ENCODE peak calls at places on chromosomes 2 and 18, in six cellular contexts. Z is mesenchymal stem cell, L is IMR-90, E is H1, X is H9, Q is neuronal stem cell. H is an unnamed sample.

GRCh38 chr2:224952942-224953657 is 89.2 kb downstream of the DOCK10 start:
- DNase-seq in X (no peak), E (no peak), Z (no peak), Q (no peak), L (no peak), H (no peak)

GRCh38 chr18:33051397-33051796 is 278.6 kb upstream of the KLHL14 start:
- DNase-seq in L (no peak), X (no peak), E (no peak), Z (peak), Q (no peak), H (no peak)

GRCh38 chr2:70520825-70521224 is 32.8 kb downstream of the TGFA start:
- DNase-seq in L (no peak), Z (no peak), X (no peak), E (no peak), Q (no peak), H (no peak)

GRCh38 chr2:239198221-239198620 is 202.6 kb downstream of the HDAC4 start:
- DNase-seq in Z (no peak), Q (no peak), X (no peak), E (no peak), L (no peak), H (no peak)

GRCh38 chr2:14751581-14751980 is 119.1 kb downstream of the LRATD1 start:
- DNase-seq in E (no peak), Q (no peak), X (no peak), Z (no peak), L (no peak), H (no peak)

GRCh38 chr2:156845806-156846558 is 409.8 kb downstream of the GPD2 start:
- DNase-seq in Z (peak), L (peak), E (no peak), Q (no peak), X (no peak), H (peak)

GRCh38 chr2:38711558-38711957 is 39.6 kb downstream of the SRSF7 start:
- DNase-seq in X (no peak), L (no peak), Q (no peak), E (no peak), Z (no peak), H (no peak)

GRCh38 chr18:44537521-44537920 is 143.2 kb upstream of the SETBP1 start:
- DNase-seq in L (peak), Q (no peak), Z (peak), X (no peak), E (peak), H (peak)

GRCh38 chr2:230601510-230601909 is 111.1 kb upstream of the CAB39 start:
- DNase-seq in E (no peak), X (no peak), Z (no peak), L (no peak), Q (no peak), H (no peak)

GRCh38 chr18:9233771-9234440 is 97.3 kb downstream of the ANKRD12 start:
- DNase-seq in E (no peak), Q (no peak), L (no peak), Z (no peak), X (peak), H (peak)

GRCh38 chr2:36362291-36362690 is 6.7 kb downstream of the CRIM1 start:
- DNase-seq in Z (peak), L (peak), E (no peak), Q (no peak), X (no peak), H (no peak)

GRCh38 chr2:42133771-42134195 is 35.4 kb upstream of the EML4 start:
- DNase-seq in E (no peak), X (no peak), L (no peak), Q (no peak), Z (peak), H (peak)

GRCh38 chr18:37520508-37520907 is 45.1 kb downstream of the CELF4 start:
- DNase-seq in Q (no peak), Z (no peak), X (no peak), L (no peak), E (no peak), H (no peak)

GRCh38 chr2:173290046-173290445 is 64.6 kb upstream of the CDCA7 start:
- DNase-seq in X (no peak), Q (no peak), L (peak), E (no peak), Z (no peak), H (no peak)

GRCh38 chr2:113831156-113831555 is 58.7 kb upstream of the ACTR3 start:
- DNase-seq in E (no peak), Q (no peak), X (no peak), Z (peak), L (peak), H (peak)

GRCh38 chr2:91442246-91442905 is 2750.9 kb downstream of the RPIA start:
- DNase-seq in L (no peak), Z (no peak), E (no peak), X (peak), Q (no peak), H (no peak)

GRCh38 chr2:96265349-96265839 is 403 bp downstream of the TMEM127 start:
- DNase-seq in E (no peak), Q (no peak), Z (peak), L (no peak), X (no peak), H (no peak)

GRCh38 chr2:241211276-241211675 is 22.8 kb downstream of the ANO7 start:
- DNase-seq in Z (no peak), E (no peak), X (no peak), Q (no peak), L (no peak), H (peak)

GRCh38 chr2:231923951-231924888 is 2.0 kb downstream of the NPPC start:
- DNase-seq in L (no peak), X (no peak), Z (no peak), Q (no peak), E (no peak), H (no peak)

GRCh38 chr2:11745613-11746375 is 638 bp upstream of the LPIN1 start:
- DNase-seq in X (no peak), L (no peak), E (no peak), Q (no peak), Z (no peak), H (no peak)

GRCh38 chr2:207704031-207704430 is 7.4 kb upstream of the CCNYL1 start:
- DNase-seq in L (no peak), E (no peak), X (no peak), Z (no peak), Q (no peak), H (no peak)

GRCh38 chr2:157698430-157698829 is 69.8 kb upstream of the ACVR1C start:
- DNase-seq in X (no peak), Q (no peak), L (peak), Z (no peak), E (no peak), H (peak)

GRCh38 chr2:239376942-239377531 is 23.8 kb downstream of the HDAC4 start:
- DNase-seq in E (no peak), Q (no peak), L (no peak), X (no peak), Z (no peak), H (no peak)

GRCh38 chr2:230312638-230313037 is 14.4 kb upstream of the SP140L start:
- DNase-seq in Q (no peak), L (peak), X (no peak), Z (no peak), E (no peak), H (peak)

GRCh38 chr2:1972948-1973347 is 228.6 kb upstream of the PXDN start:
- DNase-seq in Z (no peak), L (no peak), E (no peak), X (no peak), Q (no peak), H (no peak)

GRCh38 chr18:43312891-43313290 is 35.6 kb upstream of the SYT4 start:
- DNase-seq in E (no peak), Q (no peak), L (no peak), X (no peak), Z (peak), H (no peak)

GRCh38 chr2:46268196-46268595 is 29.0 kb upstream of the EPAS1 start:
- DNase-seq in E (no peak), X (no peak), Z (peak), Q (no peak), L (no peak), H (no peak)

GRCh38 chr2:162382283-162382682 is 38.4 kb downstream of the GCA start:
- DNase-seq in Q (no peak), E (no peak), Z (peak), X (no peak), L (no peak), H (no peak)

GRCh38 chr2:47803363-47803762 is 20.4 kb downstream of the MSH6 start:
- DNase-seq in L (no peak), X (no peak), E (no peak), Q (no peak), Z (peak), H (no peak)

GRCh38 chr18:8821531-8821930 is 116.2 kb downstream of the MTCL1 start:
- DNase-seq in L (no peak), E (no peak), Q (no peak), Z (no peak), X (no peak), H (no peak)

GRCh38 chr2:170488807-170489206 is 226.3 kb upstream of the SP5 start:
- DNase-seq in Q (no peak), Z (no peak), E (no peak), L (no peak), X (no peak), H (peak)

GRCh38 chr2:187360286-187360685 is 87.8 kb downstream of the CALCRL start:
- DNase-seq in X (no peak), L (no peak), Z (no peak), Q (no peak), E (no peak), H (no peak)

GRCh38 chr2:239814917-239815637 is 210.1 kb downstream of the NDUFA10 start:
- DNase-seq in E (no peak), L (no peak), Z (no peak), Q (no peak), X (no peak), H (no peak)

GRCh38 chr2:121075641-121076500 is 209.1 kb downstream of the TFCP2L1 start:
- DNase-seq in X (peak), E (no peak), Z (no peak), Q (no peak), L (no peak), H (peak)

GRCh38 chr2:143110759-143111428 is 18.3 kb upstream of the ARHGAP15 start:
- DNase-seq in E (peak), Z (peak), Q (peak), X (peak), L (peak), H (peak)

GRCh38 chr18:1511619-1512311 is 607.1 kb downstream of the ADCYAP1 start:
- DNase-seq in Q (no peak), X (no peak), E (no peak), Z (no peak), L (no peak), H (no peak)

GRCh38 chr18:23131693-23132319 is 3.5 kb upstream of the CABLES1 start:
- DNase-seq in Q (peak), E (no peak), X (peak), Z (peak), L (peak), H (peak)

DNA sequence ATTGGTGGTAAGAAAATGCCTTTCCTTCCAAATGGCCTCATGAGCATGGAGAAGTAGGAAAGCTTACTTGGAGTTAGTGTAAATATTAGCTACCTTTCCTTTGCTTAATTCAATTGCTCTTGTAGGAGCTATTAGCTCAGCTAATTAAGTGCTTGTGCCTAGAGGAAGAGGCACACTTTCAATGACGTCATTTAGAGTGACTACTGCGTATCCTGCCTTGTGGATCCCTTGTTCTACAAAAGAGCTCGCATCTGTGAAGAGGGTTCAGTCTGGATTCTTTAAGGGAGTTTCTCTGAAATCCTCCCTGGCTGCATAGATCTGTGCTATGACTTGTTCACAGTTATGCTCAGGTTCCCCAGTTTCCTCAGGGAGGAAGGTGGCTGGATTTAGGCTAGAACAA is 122.5 kb upstream of the SPHKAP start:
- DNase-seq in Q (no peak), E (no peak), X (no peak), Z (no peak), L (no peak), H (no peak)
- H2BK15ac ChIP-seq in Q (no peak), E (no peak), X (no peak), Z (no peak), L (no peak), H (no peak)

DNA sequence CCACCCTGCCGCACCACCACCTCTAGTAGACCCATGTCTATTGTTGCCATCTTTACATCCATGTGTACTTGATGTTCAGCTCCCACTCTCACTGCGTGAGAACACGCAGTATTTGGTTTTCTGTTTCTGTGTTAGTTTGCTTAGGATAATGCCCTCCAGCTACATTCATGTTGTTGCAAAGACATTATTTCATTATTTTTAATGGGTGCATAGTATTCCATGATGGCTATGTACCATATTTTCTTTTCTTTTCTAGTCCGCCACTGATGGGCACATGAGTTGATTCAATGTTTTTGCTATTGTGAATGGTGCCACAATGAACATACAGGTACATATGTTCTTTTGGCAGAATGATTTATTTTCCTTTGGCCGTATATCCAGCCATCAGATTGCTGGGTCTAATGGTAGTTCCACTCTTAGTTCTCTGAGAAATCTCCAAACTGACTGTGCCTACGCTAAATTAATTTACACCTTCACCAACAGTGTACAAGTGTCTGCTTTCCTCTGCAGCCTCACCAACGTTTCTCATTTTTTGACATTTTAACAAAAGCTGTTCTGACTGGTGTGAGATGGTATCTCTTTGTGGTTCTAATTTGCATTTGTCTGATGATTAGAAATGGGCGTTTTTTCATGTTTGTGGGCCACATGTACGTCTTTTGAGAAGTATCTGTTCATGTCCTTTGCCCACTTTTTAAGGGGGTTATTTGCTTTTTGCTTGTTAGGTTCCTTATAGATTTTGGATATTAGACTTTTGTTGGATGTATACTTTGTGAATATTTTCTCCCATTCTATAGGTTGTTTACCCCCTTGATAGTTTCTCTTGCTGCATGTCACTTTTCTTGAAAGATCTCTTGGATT is 10.5 kb upstream of the ZNF513 start:
- DNase-seq in E (no peak), L (no peak), Z (no peak), X (no peak), Q (no peak), H (no peak)
- H3K4ac ChIP-seq in E (no peak), L (no peak), Z (no peak), X (no peak), Q (no peak), H (no peak)

GRCh38 chr2:129798626-129799025 is 180.8 kb upstream of the RAB6C start:
- DNase-seq in Z (no peak), E (no peak), Q (no peak), X (peak), L (no peak), H (no peak)

GRCh38 chr2:129796216-129796615 is 183.2 kb upstream of the RAB6C start:
- DNase-seq in Q (no peak), L (no peak), X (no peak), E (no peak), Z (no peak), H (no peak)

GRCh38 chr2:129798301-129798581 is 181.2 kb upstream of the RAB6C start:
- DNase-seq in Q (no peak), Z (no peak), L (no peak), E (no peak), X (peak), H (no peak)

GRCh38 chr2:129796801-129797488 is 182.5 kb upstream of the RAB6C start:
- DNase-seq in Q (no peak), Z (no peak), L (no peak), E (no peak), X (no peak), H (no peak)

GRCh38 chr2:129797489-129798300 is 181.8 kb upstream of the RAB6C start:
- DNase-seq in Z (no peak), L (no peak), E (no peak), Q (no peak), X (no peak), H (no peak)
- H2BK15ac ChIP-seq in Z (no peak), L (no peak), E (no peak), Q (no peak), X (no peak), H (no peak)

GRCh38 chr2:75605770-75606535 is 40.6 kb upstream of the MRPL19 start:
- DNase-seq in X (no peak), Q (no peak), Z (peak), E (no peak), L (peak), H (peak)
- H3K4ac ChIP-seq in X (no peak), Q (no peak), Z (peak), E (no peak), L (peak), H (no peak)

DNA sequence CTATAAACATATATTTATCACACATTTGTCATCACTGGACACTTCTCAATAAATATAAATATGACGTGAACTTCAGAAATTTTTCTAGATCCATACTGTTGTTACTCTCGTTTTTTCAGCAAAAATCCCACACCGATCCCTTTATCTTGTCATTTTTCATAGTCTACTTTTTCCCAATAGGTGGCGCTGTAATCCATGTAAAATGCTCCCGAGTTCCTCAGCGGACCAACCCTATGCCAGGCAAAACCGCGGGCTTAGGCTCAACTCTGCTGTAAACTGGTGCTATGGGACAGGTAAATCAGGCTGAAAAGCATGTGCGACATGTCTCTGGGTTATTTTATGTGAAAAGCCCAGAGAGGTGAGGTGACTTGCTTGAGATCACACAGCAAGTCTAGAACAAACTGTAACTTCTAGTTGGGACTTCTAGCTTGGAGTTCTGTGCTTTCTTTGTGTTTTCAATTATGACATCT is 104.0 kb downstream of the COBLL1 start:
- DNase-seq in E (peak), L (peak), Q (peak), Z (peak), X (peak), H (peak)
- H2BK15ac ChIP-seq in E (no peak), L (no peak), Q (no peak), Z (no peak), X (no peak), H (no peak)

GRCh38 chr2:180412224-180412623 is 405.1 kb upstream of the CWC22 start:
- DNase-seq in E (no peak), L (no peak), Z (no peak), Q (no peak), X (no peak), H (no peak)
- H3K4ac ChIP-seq in E (no peak), L (no peak), Z (no peak), Q (no peak), X (no peak), H (no peak)

GRCh38 chr18:49921278-49922037 is 108.1 kb upstream of the ACAA2 start:
- DNase-seq in Z (no peak), L (no peak), E (no peak), Q (no peak), X (no peak), H (no peak)
- H2BK15ac ChIP-seq in Z (no peak), L (no peak), E (no peak), Q (no peak), X (no peak), H (no peak)

GRCh38 chr18:6773777-6774176 is 44.3 kb downstream of the ARHGAP28 start:
- DNase-seq in E (no peak), Q (no peak), Z (no peak), L (no peak), X (no peak), H (no peak)
- H3K4ac ChIP-seq in E (peak), Q (no peak), Z (no peak), L (peak), X (no peak), H (no peak)

GRCh38 chr18:3283253-3283863 is 21.4 kb downstream of the MYL12B start:
- DNase-seq in Z (no peak), L (no peak), E (no peak), Q (no peak), X (no peak), H (no peak)
- H2BK15ac ChIP-seq in Z (no peak), L (no peak), E (no peak), Q (no peak), X (no peak), H (no peak)